ENCODE peak calls at places on chromosomes 4 and X, in five cellular contexts. F, D, Z, K and V are unnamed samples.

GRCh38 chrX:8731579-8732395 is at the start of gene ANOS1:
- DNase-seq in K (peak; percentile 88), Z (peak; percentile 56), D (no peak), F (no peak), V (peak; percentile 79)

GRCh38 chr4:17030543-17030942 is 132.1 kb upstream of the LDB2 start:
- DNase-seq in D (no peak), Z (no peak), K (no peak), F (peak; percentile 46), V (no peak)

GRCh38 chrX:13495232-13495631 is 74.2 kb upstream of the EGFL6 start:
- DNase-seq in D (no peak), Z (no peak), K (no peak), F (no peak), V (no peak)

GRCh38 chr4:148764720-148765119 is 322.5 kb upstream of the NR3C2 start:
- DNase-seq in F (no peak), Z (no peak), D (no peak), K (no peak), V (no peak)

GRCh38 chrX:20118065-20118824 is 1.5 kb upstream of the MAP7D2 start:
- DNase-seq in Z (no peak), K (no peak), D (no peak), F (no peak), V (no peak)

GRCh38 chrX:84188320-84188834 is 378 bp upstream of the RPS6KA6 start:
- DNase-seq in F (no peak), D (peak; percentile 69), K (peak; percentile 76), Z (peak; percentile 7), V (peak; percentile 72)

GRCh38 chr4:56410247-56410646 is 23.0 kb upstream of the AASDH start:
- DNase-seq in F (peak; percentile 83), D (no peak), K (peak; percentile 83), Z (peak; percentile 74), V (no peak)

GRCh38 chr4:7430965-7431695 is 3.6 kb downstream of the PSAPL1 start:
- DNase-seq in D (no peak), K (no peak), F (no peak), Z (no peak), V (no peak)

GRCh38 chr4:86600007-86600653 is 6.0 kb downstream of the PTPN13 start:
- DNase-seq in F (no peak), D (no peak), Z (no peak), K (no peak), V (no peak)

GRCh38 chrX:15242899-15243555 is 26.9 kb downstream of the ASB9 start:
- DNase-seq in K (peak; percentile 5), F (no peak), D (peak; percentile 5), Z (peak; percentile 32), V (no peak)

GRCh38 chr4:105686571-105686970 is 21.9 kb downstream of the INTS12 start:
- DNase-seq in K (no peak), Z (no peak), D (no peak), F (no peak), V (no peak)

GRCh38 chr4:2060578-2061207 is 1.6 kb downstream of the NAT8L start:
- DNase-seq in F (no peak), K (peak; percentile 65), Z (no peak), D (no peak), V (no peak)

GRCh38 chr4:33411182-33411581 is 2691.0 kb downstream of the PCDH7 start:
- DNase-seq in Z (no peak), K (no peak), D (no peak), F (no peak), V (no peak)

GRCh38 chr4:55071951-55072350 is 53.4 kb downstream of the KDR start:
- DNase-seq in K (no peak), D (no peak), F (no peak), Z (no peak), V (no peak)